ENCODE peak calls at places on chromosomes 6 and 20, in seven cellular contexts. A, Q, S, D, U, O and P are unnamed samples.
A peak's percentile ranks its signal among the peaks of the same experiment; 100 is the strongest.

GRCh38 chr6:151723152-151723551 is 84.3 kb upstream of the ESR1 start:
- DNase-seq in U (no peak), S (no peak), Q (no peak), D (no peak), A (no peak), O (no peak), P (no peak)

GRCh38 chr20:48626226-48626937 is 201.4 kb downstream of the PREX1 start:
- DNase-seq in D (no peak), U (no peak), O (no peak), S (no peak), A (peak; percentile 44), Q (no peak), P (no peak)

GRCh38 chr6:150767585-150768164 is 97.8 kb upstream of the MTHFD1L start:
- DNase-seq in O (no peak), U (no peak), Q (no peak), D (no peak), A (no peak), S (no peak), P (no peak)

GRCh38 chr6:135812085-135812526 is 39.4 kb upstream of the PDE7B start:
- DNase-seq in A (peak; percentile 24), S (no peak), Q (no peak), U (no peak), D (no peak), O (no peak), P (peak; percentile 2)

GRCh38 chr6:150250826-150251225 is 108.0 kb downstream of the PPP1R14C start:
- DNase-seq in U (no peak), S (no peak), O (no peak), D (no peak), A (peak; percentile 72), Q (peak; percentile 55), P (no peak)

GRCh38 chr6:134466751-134467525 is 149.0 kb upstream of the SGK1 start:
- DNase-seq in D (no peak), O (no peak), Q (no peak), A (peak; percentile 34), U (no peak), S (peak; percentile 11), P (peak; percentile 33)

GRCh38 chr6:158999669-159000403 is at the start of gene RSPH3:
- DNase-seq in U (peak; percentile 77), O (peak; percentile 98), S (peak; percentile 96), A (peak; percentile 90), D (peak; percentile 96), Q (peak; percentile 99), P (peak; percentile 95)

GRCh38 chr6:50826803-50827202 is 8.1 kb downstream of the TFAP2B start:
- DNase-seq in D (no peak), A (no peak), Q (no peak), S (no peak), O (no peak), U (no peak), P (no peak)

GRCh38 chr20:31842471-31843157 is 2.8 kb downstream of the FOXS1 start:
- DNase-seq in D (no peak), Q (no peak), A (peak; percentile 59), O (peak; percentile 58), U (no peak), S (no peak), P (no peak)

GRCh38 chr6:122222761-122223160 is 176.7 kb upstream of the HSF2 start:
- DNase-seq in U (no peak), A (no peak), D (no peak), S (no peak), Q (no peak), O (no peak), P (no peak)

GRCh38 chr20:63625771-63626423 is 1.0 kb downstream of the GMEB2 start:
- DNase-seq in O (peak; percentile 67), U (no peak), A (peak; percentile 17), S (peak; percentile 57), D (no peak), Q (peak; percentile 42), P (no peak)

GRCh38 chr20:59131541-59132285 is 31.9 kb upstream of the ZNF831 start:
- DNase-seq in Q (no peak), U (no peak), A (no peak), D (no peak), S (no peak), O (no peak), P (no peak)

GRCh38 chr20:60254901-60255411 is 296.7 kb downstream of the CDH26 start:
- DNase-seq in A (peak; percentile 73), O (peak; percentile 70), U (no peak), D (no peak), Q (no peak), S (no peak), P (no peak)

GRCh38 chr6:5205877-5206840 is 54.6 kb downstream of the LYRM4 start:
- DNase-seq in D (no peak), Q (peak; percentile 23), S (peak; percentile 95), O (peak; percentile 23), U (no peak), A (peak; percentile 64), P (no peak)

GRCh38 chr6:133837801-133838349 is 51.0 kb upstream of the TCF21 start:
- DNase-seq in O (peak; percentile 49), A (no peak), S (peak; percentile 56), Q (peak; percentile 70), D (peak; percentile 93), U (no peak), P (peak; percentile 28)

GRCh38 chr6:150967910-150968309 is 102.4 kb downstream of the MTHFD1L start:
- DNase-seq in Q (no peak), A (peak; percentile 29), D (no peak), S (no peak), U (no peak), O (no peak), P (no peak)

GRCh38 chr6:43737272-43738081 is 32.5 kb upstream of the VEGFA start:
- DNase-seq in S (no peak), Q (no peak), U (no peak), D (no peak), A (peak; percentile 28), O (peak; percentile 26), P (no peak)

GRCh38 chr20:37848706-37849105 is 54.2 kb upstream of the VSTM2L start:
- DNase-seq in D (no peak), O (no peak), A (no peak), Q (no peak), S (no peak), U (no peak), P (no peak)

GRCh38 chr20:56872620-56873458 is 243.7 kb downstream of the TFAP2C start:
- DNase-seq in D (no peak), U (no peak), Q (no peak), O (no peak), S (no peak), A (no peak), P (no peak)

GRCh38 chr6:56794421-56794820 is 151.7 kb upstream of the DST start:
- DNase-seq in O (no peak), U (peak; percentile 44), D (no peak), A (no peak), S (no peak), Q (no peak), P (no peak)

GRCh38 chr6:72446427-72446826 is 175.4 kb upstream of the KCNQ5 start:
- DNase-seq in Q (no peak), S (no peak), A (peak; percentile 28), U (no peak), O (no peak), D (no peak), P (no peak)
- TF ChIP-seq RFX5 in Q (no peak), S (no peak), A (no peak), U (no peak), O (no peak), D (no peak), P (no peak)

GRCh38 chr6:3079700-3080099 is 11.4 kb downstream of the RIPK1 start:
- DNase-seq in D (no peak), Q (no peak), S (no peak), A (no peak), O (no peak), U (no peak), P (no peak)

GRCh38 chr6:3085074-3085473 is 16.8 kb downstream of the RIPK1 start:
- DNase-seq in Q (no peak), A (peak; percentile 19), D (no peak), O (peak; percentile 69), S (no peak), U (no peak), P (no peak)

GRCh38 chr6:3077430-3077829 is 9.1 kb downstream of the RIPK1 start:
- DNase-seq in D (no peak), S (no peak), O (no peak), U (no peak), A (no peak), Q (no peak), P (no peak)

GRCh38 chr6:3086282-3086946 is 18.1 kb downstream of the RIPK1 start:
- DNase-seq in A (no peak), S (no peak), Q (no peak), O (no peak), D (no peak), U (no peak), P (no peak)

GRCh38 chr6:3081965-3082364 is 13.7 kb downstream of the RIPK1 start:
- DNase-seq in Q (no peak), A (no peak), D (no peak), U (no peak), S (no peak), O (no peak), P (no peak)
- TF ChIP-seq RFX5 in Q (no peak), A (no peak), D (no peak), U (no peak), S (no peak), O (no peak), P (no peak)

DNA sequence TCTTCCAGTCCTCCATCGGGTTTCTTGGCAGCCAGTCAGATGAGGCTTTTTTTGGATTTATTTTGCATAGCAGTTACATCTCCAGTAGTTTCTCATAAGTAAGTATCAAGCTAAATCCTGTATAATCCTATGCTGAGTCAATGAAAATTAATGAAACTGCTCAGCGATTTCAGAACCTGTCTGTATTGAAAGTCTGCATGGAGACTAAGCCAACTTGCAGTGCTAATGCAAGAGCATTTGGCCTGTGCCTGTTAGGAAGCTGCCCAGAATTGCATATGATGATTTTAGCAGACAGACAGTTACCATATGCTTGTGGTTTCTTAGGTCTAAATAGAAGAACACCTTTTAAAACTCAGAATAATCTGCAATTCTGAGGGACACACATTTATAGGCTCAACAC is 25.2 kb upstream of the LRRN4 start:
- DNase-seq in A (no peak), D (no peak), Q (no peak), U (no peak), O (no peak), S (no peak), P (no peak)
- TF ChIP-seq RFX5 in A (no peak), D (no peak), Q (no peak), U (no peak), O (no peak), S (no peak), P (no peak)

DNA sequence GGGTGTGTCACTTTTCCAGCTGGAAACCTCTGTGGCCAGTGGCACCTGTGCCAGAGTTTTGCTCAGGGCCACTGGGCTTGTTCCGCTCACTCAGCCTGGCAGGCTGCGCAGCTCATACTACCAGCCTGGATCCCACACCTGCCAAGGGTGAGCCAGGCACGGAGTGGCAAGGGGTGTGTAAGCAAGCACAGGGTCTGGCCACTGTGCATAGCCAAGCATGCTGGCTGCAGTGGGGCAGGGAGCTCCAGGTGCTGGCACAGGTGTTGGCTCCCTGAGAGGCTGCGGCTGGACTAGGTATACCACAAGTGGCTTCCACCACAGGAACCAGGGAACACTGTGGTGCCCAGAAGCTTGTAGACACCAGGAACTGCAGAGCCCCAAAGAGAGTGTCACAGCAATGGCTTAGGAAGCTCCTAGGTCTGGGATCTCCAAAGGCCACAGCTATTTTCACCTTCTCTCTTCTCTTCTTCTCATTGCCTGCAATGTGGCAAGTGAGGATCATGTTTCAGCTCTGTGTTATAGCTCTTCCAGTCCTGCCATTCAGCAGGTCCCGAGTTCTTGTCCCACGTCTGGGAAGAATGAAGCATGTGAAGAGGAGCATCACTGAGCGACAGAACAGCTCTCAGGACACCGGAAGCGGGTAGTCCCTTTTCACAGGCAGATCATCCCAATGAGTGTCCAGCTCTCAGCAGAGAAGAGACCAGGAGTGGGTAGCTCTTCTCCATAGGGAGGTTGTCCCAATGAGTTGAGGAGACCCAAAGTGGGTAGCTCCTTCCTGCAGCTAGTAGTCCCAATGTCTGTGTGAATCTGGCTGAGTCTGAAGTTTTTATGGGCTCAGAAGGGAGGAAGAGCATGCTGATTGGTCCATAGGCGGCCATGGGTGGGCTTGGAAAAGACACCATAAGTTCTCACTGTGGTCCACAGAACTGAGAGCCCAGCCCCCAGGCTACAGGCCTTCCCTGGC is 41.3 kb downstream of the WASF1 start:
- DNase-seq in D (no peak), U (no peak), Q (no peak), O (no peak), S (no peak), A (no peak), P (no peak)
- TF ChIP-seq RFX5 in D (no peak), U (no peak), Q (no peak), O (no peak), S (no peak), A (no peak), P (no peak)